ENCODE peak calls at places on chromosomes 12 and 14, in five cellular contexts. B is PC-3, O is mesendoderm, R is DND-41, E is neuronal stem cell. T is an unnamed sample.
A peak's percentile ranks its signal among the peaks of the same experiment; 100 is the strongest.

GRCh38 chr14:87186745-87187144 is 806.2 kb downstream of the GALC start:
- DNase-seq in R (no peak), B (no peak), O (peak; percentile 44), E (no peak), T (no peak)

GRCh38 chr14:55221186-55221585 is 29.8 kb upstream of the DLGAP5 start:
- DNase-seq in R (no peak), O (no peak), E (no peak), B (peak; percentile 86), T (no peak)

GRCh38 chr12:16531623-16532022 is 74.3 kb downstream of the LMO3 start:
- DNase-seq in E (peak; percentile 21), O (no peak), R (no peak), B (no peak), T (no peak)

GRCh38 chr12:58176296-58176869 is 235.0 kb downstream of the ATP23 start:
- DNase-seq in B (peak; percentile 85), R (no peak), O (peak; percentile 81), E (peak; percentile 27), T (peak; percentile 45)

GRCh38 chr12:32171211-32171610 is 64.6 kb downstream of the BICD1 start:
- DNase-seq in E (no peak), O (peak; percentile 58), B (no peak), R (no peak), T (no peak)

GRCh38 chr12:56836800-56837663 is 73.9 kb downstream of the HSD17B6 start:
- DNase-seq in E (no peak), R (peak; percentile 23), B (peak; percentile 74), O (no peak), T (no peak)

GRCh38 chr12:19779393-19780056 is 340.2 kb downstream of the AEBP2 start:
- DNase-seq in B (no peak), O (peak; percentile 65), E (no peak), R (no peak), T (no peak)

GRCh38 chr12:46718495-46718894 is 107.3 kb downstream of the SLC38A4 start:
- DNase-seq in O (no peak), E (no peak), R (no peak), B (no peak), T (no peak)

GRCh38 chr12:102811125-102811737 is 105.8 kb downstream of the PAH start:
- DNase-seq in O (peak; percentile 56), B (peak; percentile 45), R (peak; percentile 30), E (peak; percentile 39), T (no peak)

GRCh38 chr12:124497658-124498057 is 69.8 kb downstream of the NCOR2 start:
- DNase-seq in B (no peak), E (no peak), R (no peak), O (no peak), T (no peak)

GRCh38 chr12:5294274-5294673 is 137.6 kb upstream of the NTF3 start:
- DNase-seq in B (no peak), R (no peak), E (no peak), O (no peak), T (no peak)

GRCh38 chr14:89391556-89391955 is 25.5 kb downstream of the FOXN3 start:
- DNase-seq in O (no peak), E (no peak), B (no peak), R (no peak), T (no peak)

GRCh38 chr12:76284816-76285750 is 63.1 kb downstream of the BBS10 start:
- DNase-seq in B (peak; percentile 14), E (no peak), R (no peak), O (no peak), T (no peak)

GRCh38 chr14:20998674-20999366 is at the start of gene SLC39A2:
- DNase-seq in B (peak; percentile 38), E (no peak), R (no peak), O (peak; percentile 90), T (peak; percentile 92)

GRCh38 chr12:94074970-94075695 is 73.2 kb upstream of the PLXNC1 start:
- DNase-seq in B (peak; percentile 79), O (peak; percentile 83), R (peak; percentile 29), E (peak; percentile 23), T (peak; percentile 43)

GRCh38 chr14:104806625-104807465 is 5.9 kb downstream of the ZBTB42 start:
- DNase-seq in B (no peak), R (no peak), E (no peak), O (no peak), T (no peak)

GRCh38 chr14:80275208-80275850 is 64.0 kb upstream of the DIO2 start:
- DNase-seq in R (no peak), B (no peak), O (no peak), E (no peak), T (no peak)

GRCh38 chr14:37034410-37035285 is 137.8 kb downstream of the SLC25A21 start:
- DNase-seq in B (no peak), O (no peak), E (no peak), R (no peak), T (no peak)

GRCh38 chr12:28033538-28033915 is 61.0 kb upstream of the PTHLH start:
- DNase-seq in R (no peak), E (no peak), O (no peak), B (peak; percentile 96), T (no peak)

GRCh38 chr14:50828738-50829471 is 2.1 kb downstream of the NIN start:
- DNase-seq in O (no peak), B (no peak), R (no peak), E (no peak), T (no peak)

GRCh38 chr14:60561845-60562746 is 53.1 kb downstream of the SIX6 start:
- DNase-seq in R (peak; percentile 10), E (peak; percentile 69), O (peak; percentile 91), B (peak; percentile 94), T (peak; percentile 20)

GRCh38 chr14:71116206-71117122 is 209.2 kb downstream of the PCNX1 start:
- DNase-seq in O (no peak), R (no peak), E (no peak), B (no peak), T (peak; percentile 79)

GRCh38 chr12:66188584-66189475 is at the start of gene IRAK3:
- DNase-seq in B (no peak), E (peak; percentile 29), R (no peak), O (peak; percentile 58), T (peak; percentile 70)

GRCh38 chr14:105430535-105430934 is 10.9 kb downstream of the MTA1 start:
- DNase-seq in B (peak; percentile 97), O (no peak), R (no peak), E (no peak), T (no peak)

GRCh38 chr12:95169368-95169767 is 47.9 kb downstream of the FGD6 start:
- DNase-seq in R (no peak), E (no peak), B (peak; percentile 80), O (peak; percentile 54), T (peak; percentile 65)

GRCh38 chr14:103492572-103492971 is 30.1 kb downstream of the CKB start:
- DNase-seq in E (no peak), R (no peak), O (no peak), B (no peak), T (no peak)

GRCh38 chr12:105433804-105434203 is 103.3 kb downstream of the C12orf75 start:
- DNase-seq in B (peak; percentile 88), R (no peak), O (no peak), E (no peak), T (no peak)

GRCh38 chr12:51819851-51820720 is 28.4 kb downstream of the FIGNL2 start:
- DNase-seq in E (no peak), R (peak; percentile 40), O (no peak), B (no peak), T (peak; percentile 55)

GRCh38 chr12:118689793-118690192 is 291.5 kb upstream of the SRRM4 start:
- DNase-seq in E (no peak), O (no peak), R (no peak), B (no peak), T (no peak)

GRCh38 chr14:97458302-97459137 is 661.3 kb downstream of the VRK1 start:
- DNase-seq in O (peak; percentile 89), E (no peak), R (peak; percentile 88), B (no peak), T (peak; percentile 39)

GRCh38 chr12:85260904-85261303 is 19.1 kb upstream of the ALX1 start:
- DNase-seq in E (no peak), B (peak; percentile 33), O (peak; percentile 14), R (no peak), T (no peak)

DNA sequence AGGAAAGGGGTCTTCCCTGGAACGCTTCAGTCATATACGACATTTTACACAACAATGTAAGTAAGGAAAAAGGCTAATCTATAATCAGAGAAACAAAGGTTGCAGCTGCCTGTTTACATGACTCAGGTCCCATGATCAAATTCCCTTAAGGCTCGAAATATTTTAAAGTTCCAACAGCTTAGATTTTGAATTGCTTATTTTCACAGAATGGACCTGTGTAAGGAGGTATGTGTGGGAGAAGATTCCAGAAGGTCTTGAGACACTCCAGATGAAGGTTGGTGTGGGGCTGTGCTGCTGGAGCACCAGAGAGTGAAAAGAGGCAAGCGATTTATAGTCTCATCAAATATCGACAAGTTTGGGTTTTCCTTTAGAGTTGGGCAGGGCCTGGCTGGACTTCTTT is 34.1 kb upstream of the TCL1B start:
- DNase-seq in R (no peak), E (no peak), O (no peak), B (no peak), T (no peak)
- H3K9ac ChIP-seq in R (no peak overlapping the region), E (no peak overlapping the region), O (no peak overlapping the region), B (no peak overlapping the region), T (no peak overlapping the region)

GRCh38 chr12:1595026-1595561 is 713 bp upstream of the FBXL14 start:
- DNase-seq in O (no peak), B (no peak), R (no peak), E (no peak), T (peak; percentile 59)

GRCh38 chr12:1593232-1594044 is 943 bp downstream of the FBXL14 start:
- DNase-seq in B (peak; percentile 24), R (peak; percentile 69), E (no peak), O (peak; percentile 60), T (peak; percentile 68)

GRCh38 chr12:1595690-1596347 is 1.4 kb upstream of the FBXL14 start:
- DNase-seq in O (no peak), E (no peak), R (no peak), B (no peak), T (peak; percentile 54)

GRCh38 chr12:1594045-1594294 is 411 bp downstream of the FBXL14 start:
- DNase-seq in E (no peak), O (peak; percentile 60), R (no peak), B (peak; percentile 62), T (peak; percentile 65)

DNA sequence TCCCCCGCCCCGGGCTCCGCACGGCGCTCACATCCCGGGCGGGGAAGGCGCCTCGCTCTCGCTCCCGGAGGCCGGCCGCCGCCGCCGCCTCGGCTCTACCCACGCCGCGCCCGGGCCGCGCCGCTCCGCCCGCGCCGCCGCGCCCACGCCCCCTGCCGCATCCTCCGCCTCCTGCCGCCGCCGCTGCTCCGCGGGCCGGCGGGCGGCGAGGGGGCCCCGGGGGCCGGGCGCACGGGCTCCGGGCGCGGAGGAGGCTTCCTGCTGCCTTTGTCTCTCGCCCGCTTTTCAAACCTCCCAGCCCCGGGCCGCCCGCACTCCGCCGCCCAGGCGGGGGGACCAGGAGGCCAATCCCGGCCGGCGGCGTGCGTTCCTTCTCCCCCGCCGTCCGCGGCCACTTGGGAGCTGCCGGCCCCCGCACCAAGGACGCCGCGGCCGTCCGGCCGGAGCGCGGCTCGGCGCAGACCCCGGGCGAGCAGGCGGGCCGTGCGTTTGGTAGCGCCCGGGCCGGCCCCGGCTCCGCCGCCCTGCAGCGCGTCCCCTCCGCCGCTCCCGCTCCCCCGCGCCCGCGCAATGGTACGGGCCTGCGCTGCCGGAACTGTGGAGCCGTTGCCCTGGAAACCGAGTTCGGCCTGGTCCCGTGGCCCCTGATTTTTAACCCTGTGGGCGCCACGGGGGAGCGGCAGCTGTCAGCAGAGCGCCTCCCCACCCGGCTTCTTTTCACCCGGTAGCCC is at the start of gene FBXL14:
- DNase-seq in E (peak; percentile 89), O (peak; percentile 92), B (peak; percentile 71), R (peak; percentile 90), T (peak; percentile 92)
- H3K27ac ChIP-seq in E (peak within 1 kb of the TSS; percentile 88), O (peak within 1 kb of the TSS; percentile 97), B (peak within 1 kb of the TSS; percentile 19), R (peak within 1 kb of the TSS; percentile 80), T (peak within 1 kb of the TSS; percentile 94)

GRCh38 chr12:122870163-122870842 is 25.6 kb downstream of the VPS37B start:
- DNase-seq in O (no peak), E (no peak), R (no peak), B (no peak), T (no peak)
- H3K9ac ChIP-seq in O (no peak overlapping the region), E (no peak overlapping the region), R (no peak overlapping the region), B (no peak overlapping the region), T (peak overlapping the region; percentile 94)

GRCh38 chr12:113984464-113984863 is 18.3 kb upstream of the RBM19 start:
- DNase-seq in R (no peak), O (no peak), E (no peak), B (no peak), T (no peak)
- H3K27ac ChIP-seq in R (no peak overlapping the region), O (no peak overlapping the region), E (no peak overlapping the region), B (no peak overlapping the region), T (no peak overlapping the region)